ENCODE peak calls at places on chromosomes 6 and 20, in eight cellular contexts. C, Q, B, A, V, W, R and H are unnamed samples.

GRCh38 chr6:90038951-90039653 is 144.8 kb downstream of the GJA10 start:
- DNase-seq in Q (no peak), R (no peak), V (no peak), B (no peak), A (no peak), C (no peak), W (no peak), H (no peak)

GRCh38 chr20:37519508-37520416 is 1.3 kb upstream of the NNAT start:
- DNase-seq in B (no peak), R (no peak), W (no peak), V (peak; percentile 46), Q (no peak), C (peak; percentile 81), A (no peak), H (no peak)

GRCh38 chr6:105805581-105806023 is 280.5 kb upstream of the PRDM1 start:
- DNase-seq in W (no peak), A (no peak), R (no peak), Q (peak; percentile 42), C (no peak), B (no peak), V (no peak), H (no peak)

GRCh38 chr6:154520280-154520679 is 9.8 kb upstream of the CNKSR3 start:
- DNase-seq in W (no peak), Q (no peak), A (no peak), C (no peak), R (no peak), B (no peak), V (no peak), H (no peak)

GRCh38 chr6:72081880-72082279 is 195.5 kb downstream of the RIMS1 start:
- DNase-seq in R (no peak), C (no peak), Q (no peak), A (no peak), B (no peak), W (no peak), V (no peak), H (no peak)

GRCh38 chr6:5305968-5306626 is 44.8 kb downstream of the FARS2 start:
- DNase-seq in Q (no peak), V (no peak), C (no peak), R (no peak), A (no peak), W (no peak), B (no peak), H (no peak)

GRCh38 chr6:391559-392440 is at the start of gene IRF4:
- DNase-seq in B (peak; percentile 9), A (no peak), R (no peak), V (peak; percentile 55), W (no peak), C (no peak), Q (no peak), H (peak; percentile 44)

GRCh38 chr6:140653985-140654384 is 1279.5 kb upstream of the CITED2 start:
- DNase-seq in V (no peak), Q (no peak), W (no peak), C (no peak), A (no peak), B (no peak), R (no peak), H (no peak)

GRCh38 chr6:17091122-17091521 is 10.7 kb upstream of the STMND1 start:
- DNase-seq in Q (no peak), A (no peak), C (no peak), W (no peak), B (peak; percentile 13), V (no peak), R (no peak), H (no peak)

GRCh38 chr6:153208706-153209105 is 77.6 kb upstream of the RGS17 start:
- DNase-seq in C (no peak), R (no peak), V (no peak), W (no peak), A (no peak), Q (no peak), B (no peak), H (no peak)

GRCh38 chr6:113980937-113981554 is 10.1 kb upstream of the HDAC2 start:
- DNase-seq in B (peak; percentile 41), Q (peak; percentile 25), A (no peak), C (no peak), W (peak; percentile 20), R (no peak), V (peak; percentile 60), H (no peak)

GRCh38 chr20:41245086-41245707 is 72.3 kb downstream of the ZHX3 start:
- DNase-seq in R (no peak), C (peak; percentile 71), V (peak; percentile 24), A (no peak), Q (peak; percentile 31), W (no peak), B (peak; percentile 33), H (no peak)

GRCh38 chr6:119278625-119279024 is 70.9 kb downstream of the MAN1A1 start:
- DNase-seq in R (no peak), W (no peak), Q (no peak), A (peak; percentile 20), C (no peak), B (no peak), V (no peak), H (no peak)

GRCh38 chr6:158043586-158044524 is 62.2 kb downstream of the SYNJ2 start:
- DNase-seq in C (peak; percentile 59), V (no peak), Q (no peak), W (peak; percentile 25), B (no peak), A (peak; percentile 74), R (no peak), H (no peak)

GRCh38 chr6:159533568-159533967 is 159.5 kb downstream of the SOD2 start:
- DNase-seq in W (no peak), C (no peak), V (no peak), Q (no peak), R (no peak), B (no peak), A (no peak), H (no peak)

GRCh38 chr6:148747145-148747492 is 289 bp downstream of the UST start:
- DNase-seq in C (peak; percentile 83), Q (peak; percentile 55), R (peak; percentile 75), W (peak; percentile 10), A (peak; percentile 64), V (peak; percentile 44), B (no peak), H (no peak)

GRCh38 chr20:23125625-23126191 is 39.6 kb upstream of the CD93 start:
- DNase-seq in C (peak; percentile 78), W (no peak), A (no peak), R (no peak), Q (peak; percentile 71), V (no peak), B (peak; percentile 35), H (peak; percentile 96)

GRCh38 chr6:138514860-138515540 is 15.7 kb upstream of the NHSL1 start:
- DNase-seq in C (no peak), V (no peak), W (no peak), B (no peak), R (no peak), A (no peak), Q (no peak), H (no peak)

GRCh38 chr6:107123501-107123900 is 8.2 kb upstream of the BEND3 start:
- DNase-seq in R (no peak), B (no peak), V (no peak), A (no peak), Q (no peak), W (no peak), C (no peak), H (no peak)

GRCh38 chr6:90574610-90575009 is 12.3 kb downstream of the MAP3K7 start:
- DNase-seq in V (no peak), C (no peak), B (no peak), W (no peak), A (no peak), R (no peak), Q (no peak), H (no peak)

GRCh38 chr6:169326067-169326799 is 72.6 kb upstream of the THBS2 start:
- DNase-seq in W (peak; percentile 63), C (no peak), B (peak; percentile 61), Q (peak; percentile 69), A (no peak), V (peak; percentile 75), R (no peak), H (no peak)
- TF ChIP-seq CTCF in W (no peak), C (no peak), B (peak; percentile 64), Q (peak; percentile 42), A (no peak), V (no peak), R (no peak), H (peak; percentile 52)

DNA sequence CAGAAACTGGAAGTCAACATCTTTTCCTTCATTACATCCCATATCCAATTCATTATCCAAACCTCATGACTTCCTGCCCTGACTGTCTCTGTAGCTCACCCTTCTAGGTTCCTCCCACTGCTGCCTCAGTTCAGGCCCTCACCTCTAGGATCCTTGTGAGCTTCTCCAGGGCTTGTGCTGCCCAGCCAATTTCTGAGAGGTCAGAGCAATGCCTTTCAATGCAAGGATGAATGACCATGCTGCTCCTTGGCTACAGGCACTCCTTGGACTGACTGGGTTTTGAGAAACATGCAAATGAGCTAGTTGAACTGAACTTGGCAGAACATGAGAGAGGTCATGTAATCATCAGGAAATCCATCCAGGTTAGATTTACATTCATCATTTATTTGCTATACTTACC is 173.4 kb downstream of the KIF16B start:
- DNase-seq in W (no peak), B (no peak), A (no peak), C (no peak), Q (no peak), R (no peak), V (no peak), H (no peak)
- TF ChIP-seq CTCF in W (no peak), B (no peak), A (no peak), C (no peak), Q (no peak), R (no peak), V (no peak), H (no peak)

GRCh38 chr20:40072907-40073306 is 616.1 kb downstream of the MAFB start:
- DNase-seq in A (no peak), B (no peak), C (no peak), R (no peak), V (no peak), W (no peak), Q (no peak), H (no peak)

DNA sequence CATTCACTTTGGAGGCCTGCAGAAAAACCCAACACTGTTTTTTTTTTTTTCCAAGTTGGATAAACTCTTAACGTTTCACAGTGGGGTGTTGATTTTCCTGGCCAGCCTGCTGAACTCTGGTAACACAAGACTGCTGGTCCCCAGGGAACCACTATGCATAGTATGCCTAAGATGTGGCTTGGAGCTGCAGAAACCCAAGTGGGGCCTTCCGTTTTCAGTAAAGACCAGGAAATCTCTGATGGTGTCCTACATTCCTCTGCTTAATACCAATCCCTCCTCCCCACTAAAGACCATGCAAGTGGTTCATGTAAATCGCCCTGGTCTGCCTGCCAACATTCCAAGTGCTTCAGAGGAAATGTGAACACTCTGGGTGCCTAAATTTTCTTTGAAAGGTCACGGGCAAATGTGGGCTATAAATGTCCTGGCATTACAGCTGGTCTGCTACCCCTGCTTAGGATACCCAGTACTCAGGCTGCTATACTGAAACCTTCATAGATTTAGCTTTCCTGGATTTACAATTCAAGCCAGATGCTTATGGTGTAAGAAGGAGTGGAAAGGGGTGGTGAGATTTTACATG is 615.4 kb downstream of the MAFB start:
- DNase-seq in C (no peak), B (no peak), V (peak; percentile 52), A (no peak), Q (no peak), W (no peak), R (no peak), H (no peak)
- TF ChIP-seq CTCF in C (no peak), B (no peak), V (no peak), A (no peak), Q (no peak), W (no peak), R (no peak), H (no peak)

DNA sequence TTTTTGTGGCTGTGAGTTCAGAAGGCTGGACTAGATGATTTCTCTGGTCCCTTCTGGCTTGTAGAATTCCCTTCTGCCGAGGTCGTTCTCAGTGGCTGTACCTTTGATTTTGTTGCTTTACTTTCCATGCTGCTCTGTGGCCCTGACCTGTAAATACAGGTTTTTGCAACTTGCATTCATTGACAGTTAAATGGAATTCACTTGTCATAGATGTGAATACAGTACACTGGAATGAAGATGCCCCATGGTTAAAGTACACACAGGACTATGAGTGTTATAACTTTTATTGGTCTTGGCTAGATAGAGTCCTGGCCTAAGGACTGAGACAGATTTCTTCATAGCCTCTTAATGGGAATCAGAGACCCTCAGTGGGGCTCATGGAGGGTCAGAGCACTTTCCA is 12.9 kb upstream of the EFCAB8 start:
- DNase-seq in V (no peak), A (no peak), C (no peak), R (no peak), W (no peak), Q (no peak), B (peak; percentile 50), H (no peak)
- TF ChIP-seq CTCF in V (no peak), A (no peak), C (no peak), R (no peak), W (no peak), Q (no peak), B (no peak), H (no peak)